ENCODE peak calls at places on chromosomes 7 and 10, in five cellular contexts. S, T, B, A and X are unnamed samples.

GRCh38 chr7:134619627-134620331 is 26.9 kb upstream of the BPGM start:
- DNase-seq in S (no peak), T (peak; percentile 91), B (no peak), A (no peak), X (no peak)

GRCh38 chr10:124318076-124318475 is 100.6 kb downstream of the OAT start:
- DNase-seq in S (no peak), T (no peak), B (no peak), A (no peak), X (no peak)

GRCh38 chr10:102984086-102984485 is 66.0 kb downstream of the CNNM2 start:
- DNase-seq in S (no peak), T (no peak), B (no peak), A (no peak), X (no peak)

GRCh38 chr7:107394301-107394700 is 75.6 kb upstream of the GPR22 start:
- DNase-seq in S (no peak), T (peak; percentile 79), B (no peak), A (no peak), X (no peak)

GRCh38 chr7:47819054-47819920 is 129.0 kb downstream of the PKD1L1 start:
- DNase-seq in S (peak; percentile 71), T (peak; percentile 90), B (peak; percentile 65), A (peak; percentile 42), X (no peak)

GRCh38 chr10:98636921-98637329 is 190.2 kb upstream of the HPS1 start:
- DNase-seq in S (no peak), T (no peak), B (peak; percentile 21), A (no peak), X (no peak)

GRCh38 chr7:136369225-136369624 is 392.1 kb upstream of the MTPN start:
- DNase-seq in S (no peak), T (no peak), B (no peak), A (no peak), X (no peak)

GRCh38 chr10:112915590-112916572 is 34.2 kb upstream of the TCF7L2 start:
- DNase-seq in S (peak; percentile 86), T (peak; percentile 16), B (no peak), A (no peak), X (no peak)

GRCh38 chr10:72277340-72277995 is 3.7 kb downstream of the DDIT4 start:
- DNase-seq in S (no peak), T (no peak), B (no peak), A (no peak), X (no peak)

GRCh38 chr10:92180326-92180881 is 110.5 kb downstream of the CPEB3 start:
- DNase-seq in S (no peak), T (no peak), B (no peak), A (no peak), X (no peak)

GRCh38 chr10:80144302-80145131 is 12.0 kb downstream of the PLAC9 start:
- DNase-seq in S (peak; percentile 73), T (no peak), B (peak; percentile 22), A (peak; percentile 23), X (no peak)

GRCh38 chr10:10364916-10365315 is 652.8 kb upstream of the CELF2 start:
- DNase-seq in S (no peak), T (no peak), B (no peak), A (no peak), X (no peak)

GRCh38 chr7:41566581-41566980 is 136.3 kb downstream of the INHBA start:
- DNase-seq in S (no peak), T (no peak), B (no peak), A (no peak), X (no peak)

GRCh38 chr7:91995391-91995790 is 54.7 kb downstream of the AKAP9 start:
- DNase-seq in S (no peak), T (no peak), B (peak; percentile 83), A (no peak), X (no peak)

GRCh38 chr7:40115941-40116340 is 18.5 kb downstream of the MPLKIP start:
- DNase-seq in S (no peak), T (no peak), B (no peak), A (no peak), X (no peak)

GRCh38 chr7:71984348-71984747 is 427.8 kb downstream of the CALN1 start:
- DNase-seq in S (no peak), T (no peak), B (no peak), A (no peak), X (no peak)

GRCh38 chr10:72086466-72087391 is 1.6 kb downstream of the SPOCK2 start:
- DNase-seq in S (peak; percentile 65), T (no peak), B (peak; percentile 33), A (peak; percentile 86), X (peak; percentile 45)

GRCh38 chr10:43863859-43864591 is 215.3 kb upstream of the ZNF32 start:
- DNase-seq in S (peak; percentile 46), T (peak; percentile 91), B (no peak), A (no peak), X (no peak)

GRCh38 chr10:6580279-6581029 is 378 bp upstream of the PRKCQ start:
- DNase-seq in S (peak; percentile 79), T (peak; percentile 31), B (peak; percentile 68), A (peak; percentile 86), X (peak; percentile 87)

GRCh38 chr10:71860243-71861029 is 9.4 kb upstream of the PSAP start:
- DNase-seq in S (peak; percentile 83), T (peak; percentile 100), B (peak; percentile 67), A (no peak), X (no peak)

GRCh38 chr10:27736396-27736795 is 9.2 kb downstream of the MKX start:
- DNase-seq in S (no peak), T (no peak), B (no peak), A (no peak), X (no peak)

GRCh38 chr10:48620719-48621118 is 15.8 kb upstream of the ARHGAP22 start:
- DNase-seq in S (no peak), T (no peak), B (no peak), A (no peak), X (no peak)

GRCh38 chr7:43018446-43018845 is 86.3 kb downstream of the MRPL32 start:
- DNase-seq in S (no peak), T (no peak), B (no peak), A (no peak), X (no peak)

GRCh38 chr10:126734015-126734414 is 63.5 kb upstream of the C10orf90 start:
- DNase-seq in S (no peak), T (peak; percentile 44), B (no peak), A (no peak), X (no peak)

GRCh38 chr10:98231417-98231816 is 36.6 kb downstream of the LOXL4 start:
- DNase-seq in S (no peak), T (no peak), B (no peak), A (no peak), X (no peak)

GRCh38 chr7:51352174-51353145 is 35.9 kb upstream of the COBL start:
- DNase-seq in S (no peak), T (no peak), B (no peak), A (no peak), X (no peak)

GRCh38 chr10:15879663-15880062 is 19.4 kb upstream of the MINDY3 start:
- DNase-seq in S (no peak), T (no peak), B (no peak), A (no peak), X (no peak)

GRCh38 chr10:101363850-101364400 is 10.0 kb downstream of the BTRC start:
- DNase-seq in S (no peak), T (no peak), B (no peak), A (no peak), X (no peak)

GRCh38 chr7:126606331-126606730 is 646.4 kb downstream of the GRM8 start:
- DNase-seq in S (no peak), T (no peak), B (no peak), A (no peak), X (no peak)

GRCh38 chr10:3563298-3563697 is 221.7 kb downstream of the KLF6 start:
- DNase-seq in S (no peak), T (no peak), B (no peak), A (no peak), X (no peak)

GRCh38 chr7:54780490-54780889 is 21.5 kb upstream of the SEC61G start:
- DNase-seq in S (no peak), T (no peak), B (no peak), A (no peak), X (no peak)

GRCh38 chr10:74981831-74982633 is 129.4 kb upstream of the SAMD8 start:
- DNase-seq in S (no peak), T (no peak), B (peak; percentile 30), A (no peak), X (no peak)

GRCh38 chr7:108329514-108329913 is 126.7 kb downstream of the NRCAM start:
- DNase-seq in S (no peak), T (no peak), B (no peak), A (no peak), X (no peak)

GRCh38 chr10:58435297-58435696 is 50.1 kb downstream of the TFAM start:
- DNase-seq in S (peak; percentile 23), T (peak; percentile 97), B (no peak), A (no peak), X (no peak)

GRCh38 chr7:85115862-85116261 is 71.0 kb downstream of the SEMA3D start:
- DNase-seq in S (no peak), T (no peak), B (no peak), A (no peak), X (no peak)

GRCh38 chr7:134293029-134293740 is 23.5 kb downstream of the SLC35B4 start:
- DNase-seq in S (peak; percentile 35), T (no peak), B (peak; percentile 93), A (no peak), X (no peak)

GRCh38 chr10:31961264-31961663 is 32.6 kb upstream of the ARHGAP12 start:
- DNase-seq in S (no peak), T (no peak), B (no peak), A (no peak), X (no peak)

GRCh38 chr7:115096262-115096661 is 174.4 kb downstream of the MDFIC start:
- DNase-seq in S (no peak), T (peak; percentile 51), B (no peak), A (no peak), X (no peak)
- TF ChIP-seq CTCF in S (no peak), T (no peak), B (no peak), A (no peak), X (no peak)

GRCh38 chr7:29764227-29764626 is 42.1 kb upstream of the WIPF3 start:
- DNase-seq in S (peak; percentile 17), T (no peak), B (no peak), A (no peak), X (no peak)
- TF ChIP-seq CTCF in S (no peak), T (no peak), B (peak; percentile 2), A (no peak), X (no peak)

GRCh38 chr7:21902240-21902639 is 43.5 kb downstream of the CDCA7L start:
- DNase-seq in S (no peak), T (peak; percentile 7), B (no peak), A (no peak), X (no peak)
- TF ChIP-seq CTCF in S (no peak), T (no peak), B (no peak), A (no peak), X (no peak)

DNA sequence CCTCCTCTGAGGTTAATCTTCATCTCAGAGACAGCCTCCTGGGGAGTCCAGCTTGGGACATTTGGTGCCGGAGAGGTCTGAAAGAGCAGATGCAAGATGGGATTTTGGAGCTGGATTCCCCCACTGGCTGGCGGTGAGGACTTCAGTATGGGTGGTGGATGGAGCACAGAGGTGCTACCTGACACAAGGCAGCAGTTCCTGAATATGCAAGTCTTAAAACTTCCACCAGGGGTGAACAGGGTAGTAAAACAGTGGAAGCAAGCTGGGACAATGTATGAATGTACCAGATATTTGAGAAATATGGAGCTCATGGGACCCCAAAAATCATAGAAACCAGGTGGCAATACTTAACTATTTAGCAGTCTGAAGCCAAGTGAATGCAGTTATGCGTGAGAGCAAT is 4.8 kb upstream of the TAF3 start:
- DNase-seq in S (no peak), T (no peak), B (no peak), A (no peak), X (no peak)
- TF ChIP-seq CTCF in S (no peak), T (peak; percentile 4), B (peak; percentile 20), A (no peak), X (no peak)